ENCODE peak calls at places on chromosomes 5 and 9, in eight cellular contexts. S is heart left ventricle, R is PC-9, W is uterus, I is substantia nigra, K is heart right ventricle, T is esophagus squamous epithelium, X is ovary. G is an unnamed sample.

GRCh38 chr5:119879446-119879845 is 250.1 kb downstream of the FAM170A start:
- DNase-seq in S (no peak), R (no peak), W (no peak), I (no peak), K (no peak), T (no peak), X (no peak), G (no peak)

GRCh38 chr5:148913985-148914421 is 87.6 kb downstream of the ADRB2 start:
- DNase-seq in S (no peak), R (peak), W (no peak), I (no peak), K (no peak), T (no peak), X (no peak), G (peak)

GRCh38 chr5:119274767-119275130 is 81.1 kb upstream of the TNFAIP8 start:
- DNase-seq in S (no peak), R (no peak), W (no peak), I (no peak), K (no peak), T (no peak), X (no peak), G (peak)

GRCh38 chr5:149356391-149356790 is 1.5 kb upstream of the PCYOX1L start:
- DNase-seq in S (no peak), R (no peak), W (no peak), I (no peak), K (no peak), T (no peak), X (no peak), G (no peak)

GRCh38 chr5:180633283-180634177 is 15.9 kb downstream of the FLT4 start:
- DNase-seq in S (no peak), R (no peak), W (no peak), I (no peak), K (no peak), T (no peak), X (no peak), G (no peak)

GRCh38 chr5:51387854-51388320 is 4.6 kb downstream of the ISL1 start:
- DNase-seq in S (no peak), R (no peak), W (no peak), I (no peak), K (no peak), T (no peak), X (no peak), G (no peak)

GRCh38 chr5:149125386-149125891 is 15.9 kb upstream of the ABLIM3 start:
- DNase-seq in S (no peak), R (peak), W (no peak), I (no peak), K (no peak), T (no peak), X (no peak), G (no peak)

GRCh38 chr5:110087829-110088228 is 398.1 kb downstream of the MAN2A1 start:
- DNase-seq in S (no peak), R (no peak), W (no peak), I (no peak), K (no peak), T (no peak), X (peak), G (no peak)

GRCh38 chr5:59615272-59615671 is 278.3 kb downstream of the PDE4D start:
- DNase-seq in S (no peak), R (peak), W (no peak), I (no peak), K (no peak), T (no peak), X (no peak), G (no peak)

GRCh38 chr9:133594310-133594709 is 14.9 kb downstream of the FAM163B start:
- DNase-seq in S (no peak), R (no peak), W (no peak), I (no peak), K (no peak), T (no peak), X (no peak), G (no peak)

GRCh38 chr5:135266975-135267374 is 132.1 kb downstream of the MACROH2A1 start:
- DNase-seq in S (no peak), R (no peak), W (no peak), I (no peak), K (no peak), T (no peak), X (no peak), G (no peak)

GRCh38 chr9:26670052-26670640 is 222.5 kb downstream of the CAAP1 start:
- DNase-seq in S (no peak), R (no peak), W (no peak), I (no peak), K (no peak), T (no peak), X (no peak), G (no peak)

GRCh38 chr5:56574778-56575177 is 240.6 kb upstream of the MAP3K1 start:
- DNase-seq in S (no peak), R (no peak), W (no peak), I (no peak), K (no peak), T (no peak), X (no peak), G (peak)

GRCh38 chr9:127179633-127180401 is 57.4 kb upstream of the ANGPTL2 start:
- DNase-seq in S (peak), R (no peak), W (peak), I (no peak), K (peak), T (no peak), X (peak), G (no peak)

GRCh38 chr5:116023619-116024018 is 8.7 kb upstream of the ARL14EPL start:
- DNase-seq in S (no peak), R (no peak), W (no peak), I (no peak), K (no peak), T (no peak), X (no peak), G (no peak)

GRCh38 chr9:125910286-125910685 is 163.1 kb downstream of the PBX3 start:
- DNase-seq in S (no peak), R (no peak), W (no peak), I (no peak), K (no peak), T (no peak), X (no peak), G (no peak)

GRCh38 chr5:72608297-72608696 is 101.1 kb upstream of the ZNF366 start:
- DNase-seq in S (peak), R (no peak), W (no peak), I (peak), K (peak), T (no peak), X (no peak), G (peak)

GRCh38 chr5:142571921-142572320 is 114.0 kb downstream of the FGF1 start:
- DNase-seq in S (no peak), R (no peak), W (no peak), I (no peak), K (no peak), T (no peak), X (no peak), G (no peak)

GRCh38 chr5:142568996-142569335 is 116.9 kb downstream of the FGF1 start:
- DNase-seq in S (no peak), R (no peak), W (no peak), I (no peak), K (no peak), T (no peak), X (no peak), G (no peak)

GRCh38 chr5:142571351-142571750 is 114.5 kb downstream of the FGF1 start:
- DNase-seq in S (no peak), R (no peak), W (no peak), I (no peak), K (no peak), T (no peak), X (no peak), G (no peak)

GRCh38 chr5:142568271-142568995 is 117.5 kb downstream of the FGF1 start:
- DNase-seq in S (peak), R (no peak), W (peak), I (no peak), K (peak), T (no peak), X (peak), G (peak)

DNA sequence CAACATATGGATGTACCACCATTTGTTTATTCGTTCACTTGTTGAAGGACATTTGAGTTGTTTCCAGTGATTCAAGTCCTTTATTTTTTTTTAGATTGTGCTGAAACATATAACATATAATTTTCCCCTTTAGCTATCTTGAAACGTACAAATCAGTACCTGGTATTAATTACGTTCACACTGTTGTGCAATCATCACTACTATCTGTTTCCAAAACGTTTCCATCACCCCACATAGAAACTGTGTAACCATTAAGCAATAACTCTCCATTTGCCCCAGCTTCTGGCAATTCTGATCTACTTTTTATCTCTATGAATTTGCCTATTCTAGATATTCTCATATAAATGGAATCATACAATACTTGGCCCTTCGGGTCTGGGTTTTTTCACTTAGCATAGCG is 116.0 kb downstream of the FGF1 start:
- DNase-seq in S (no peak), R (no peak), W (no peak), I (no peak), K (no peak), T (no peak), X (no peak), G (no peak)
- H3K27ac ChIP-seq in S (no peak), R (no peak), W (no peak), I (no peak), K (no peak), T (no peak), X (no peak), G (no peak)

DNA sequence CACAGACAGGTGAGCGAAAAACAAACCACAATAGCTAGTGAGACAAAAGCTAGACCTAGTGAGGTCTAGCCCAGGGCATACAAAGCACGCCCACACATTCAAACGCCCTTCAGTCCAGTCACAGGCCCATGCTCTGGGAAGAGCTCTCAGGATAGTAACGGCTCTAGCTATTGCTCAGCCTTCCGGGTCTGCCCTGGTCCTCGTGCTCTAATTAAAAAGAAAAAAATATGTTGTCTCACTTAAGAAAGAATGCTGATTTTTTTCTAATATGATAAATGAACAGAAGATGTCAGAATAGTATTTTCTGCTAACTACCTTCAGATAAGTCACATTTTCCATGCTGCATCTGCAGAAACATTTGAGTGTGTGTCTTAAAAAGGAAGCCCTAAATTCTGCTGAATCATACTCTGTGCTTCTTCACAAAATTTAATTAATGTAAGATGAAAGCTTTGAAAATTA is 94.5 kb downstream of the PLPP1 start:
- DNase-seq in S (no peak), R (no peak), W (peak), I (no peak), K (no peak), T (no peak), X (no peak), G (no peak)
- H3K27ac ChIP-seq in S (peak), R (no peak), W (peak), I (peak), K (peak), T (peak), X (peak), G (no peak)

DNA sequence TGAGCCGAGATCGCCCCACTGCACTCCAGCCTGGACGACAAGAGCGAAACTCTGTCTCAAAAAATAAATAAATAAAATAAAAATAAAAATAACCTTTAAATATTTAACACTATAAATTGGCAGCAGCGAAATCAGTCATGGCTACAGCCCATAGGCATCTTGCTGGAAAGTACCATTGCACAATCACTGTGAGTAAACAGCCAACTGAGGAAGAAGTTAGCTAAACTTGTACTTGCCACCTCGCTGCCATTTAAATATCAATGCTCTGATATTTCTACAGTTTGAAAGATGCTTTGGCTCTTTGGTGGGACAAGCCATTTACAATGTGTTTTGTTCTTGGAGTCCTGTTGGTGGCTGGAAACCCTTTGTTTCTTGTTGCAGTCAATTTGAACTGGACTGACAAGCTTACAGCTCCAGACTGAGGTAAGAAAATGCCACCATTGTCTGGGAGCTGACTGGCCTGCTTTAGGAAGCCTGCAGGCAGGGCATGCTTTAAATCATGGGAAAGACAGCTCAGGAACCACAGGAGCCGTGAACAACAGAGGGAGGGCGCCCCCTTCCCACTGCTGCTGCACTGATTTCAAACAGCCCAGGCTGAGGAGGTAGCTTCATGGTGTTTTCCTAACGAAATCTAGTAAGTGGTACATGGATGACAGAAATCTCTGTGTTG is 322.8 kb upstream of the RFX3 start:
- DNase-seq in S (no peak), R (no peak), W (no peak), I (no peak), K (no peak), T (no peak), X (no peak), G (no peak)
- H3K27ac ChIP-seq in S (no peak), R (no peak), W (no peak), I (no peak), K (no peak), T (peak), X (no peak), G (no peak)

GRCh38 chr9:131736440-131736839 is 3.4 kb downstream of the RAPGEF1 start:
- DNase-seq in S (no peak), R (no peak), W (no peak), I (no peak), K (no peak), T (no peak), X (no peak), G (no peak)

GRCh38 chr9:131738838-131739191 is 1.1 kb downstream of the RAPGEF1 start:
- DNase-seq in S (no peak), R (peak), W (no peak), I (no peak), K (no peak), T (no peak), X (no peak), G (no peak)

GRCh38 chr9:131738293-131738692 is 1.6 kb downstream of the RAPGEF1 start:
- DNase-seq in S (no peak), R (no peak), W (no peak), I (no peak), K (no peak), T (no peak), X (no peak), G (no peak)

GRCh38 chr9:131735238-131736181 is 4.4 kb downstream of the RAPGEF1 start:
- DNase-seq in S (no peak), R (no peak), W (no peak), I (no peak), K (no peak), T (no peak), X (no peak), G (no peak)

GRCh38 chr9:131737426-131737825 is 2.5 kb downstream of the RAPGEF1 start:
- DNase-seq in S (no peak), R (no peak), W (no peak), I (no peak), K (no peak), T (no peak), X (no peak), G (no peak)
- H3K27ac ChIP-seq in S (peak), R (no peak), W (peak), I (no peak), K (no peak), T (peak), X (no peak), G (no peak)